ENCODE peak calls at places on chromosomes 6 and 20, in nine cellular contexts. One of them, this sample, is unnamed.

GRCh38 chr20:19327401-19327800 is 115.0 kb downstream of the SLC24A3 start:
- DNase-seq in heart right ventricle: no peak
- DNase-seq in GM12865: peak; percentile 30
- DNase-seq in A549: no peak
- DNase-seq in Peyer's patch: no peak
- DNase-seq in left ventricle myocardium inferior: no peak
- DNase-seq in fibroblast of lung: no peak
- DNase-seq in ovary: no peak
- DNase-seq in lower lobe of right lung: no peak
- DNase-seq in this sample: no peak

GRCh38 chr6:91358986-91359385 is 772.1 kb upstream of the MAP3K7 start:
- DNase-seq in heart right ventricle: no peak
- DNase-seq in GM12865: no peak
- DNase-seq in A549: no peak
- DNase-seq in Peyer's patch: no peak
- DNase-seq in left ventricle myocardium inferior: no peak
- DNase-seq in fibroblast of lung: no peak
- DNase-seq in ovary: no peak
- DNase-seq in lower lobe of right lung: no peak
- DNase-seq in this sample: peak; percentile 3

GRCh38 chr20:19935842-19936241 is 81.3 kb upstream of the NAA20 start:
- DNase-seq in heart right ventricle: no peak
- DNase-seq in GM12865: no peak
- DNase-seq in A549: no peak
- DNase-seq in Peyer's patch: no peak
- DNase-seq in left ventricle myocardium inferior: no peak
- DNase-seq in fibroblast of lung: no peak
- DNase-seq in ovary: no peak
- DNase-seq in lower lobe of right lung: peak; percentile 65
- DNase-seq in this sample: no peak

GRCh38 chr20:15248618-15249395 is 911.4 kb upstream of the FLRT3 start:
- DNase-seq in heart right ventricle: no peak
- DNase-seq in GM12865: peak; percentile 66
- DNase-seq in A549: no peak
- DNase-seq in Peyer's patch: no peak
- DNase-seq in left ventricle myocardium inferior: no peak
- DNase-seq in fibroblast of lung: no peak
- DNase-seq in ovary: no peak
- DNase-seq in lower lobe of right lung: no peak
- DNase-seq in this sample: no peak

GRCh38 chr20:13517801-13518200 is 120.9 kb downstream of the TASP1 start:
- DNase-seq in heart right ventricle: no peak
- DNase-seq in GM12865: no peak
- DNase-seq in A549: no peak
- DNase-seq in Peyer's patch: no peak
- DNase-seq in left ventricle myocardium inferior: no peak
- DNase-seq in fibroblast of lung: no peak
- DNase-seq in ovary: no peak
- DNase-seq in lower lobe of right lung: no peak
- DNase-seq in this sample: no peak

GRCh38 chr6:135179920-135180457 is 1.1 kb upstream of the MYB start:
- DNase-seq in heart right ventricle: no peak
- DNase-seq in GM12865: peak; percentile 63
- DNase-seq in A549: no peak
- DNase-seq in Peyer's patch: no peak
- DNase-seq in left ventricle myocardium inferior: no peak
- DNase-seq in fibroblast of lung: peak; percentile 17
- DNase-seq in ovary: no peak
- DNase-seq in lower lobe of right lung: no peak
- DNase-seq in this sample: no peak

GRCh38 chr6:84882768-84883766 is 118.7 kb upstream of the TBX18 start:
- DNase-seq in heart right ventricle: no peak
- DNase-seq in GM12865: no peak
- DNase-seq in A549: no peak
- DNase-seq in Peyer's patch: no peak
- DNase-seq in left ventricle myocardium inferior: no peak
- DNase-seq in fibroblast of lung: no peak
- DNase-seq in ovary: no peak
- DNase-seq in lower lobe of right lung: no peak
- DNase-seq in this sample: no peak

GRCh38 chr20:16528078-16528477 is 45.2 kb downstream of the KIF16B start:
- DNase-seq in heart right ventricle: no peak
- DNase-seq in GM12865: no peak
- DNase-seq in A549: peak; percentile 96
- DNase-seq in Peyer's patch: peak; percentile 85
- DNase-seq in left ventricle myocardium inferior: no peak
- DNase-seq in fibroblast of lung: peak; percentile 90
- DNase-seq in ovary: peak; percentile 78
- DNase-seq in lower lobe of right lung: no peak
- DNase-seq in this sample: peak; percentile 83

GRCh38 chr6:161232467-161232866 is 41.4 kb downstream of the AGPAT4 start:
- DNase-seq in heart right ventricle: no peak
- DNase-seq in GM12865: no peak
- DNase-seq in A549: no peak
- DNase-seq in Peyer's patch: no peak
- DNase-seq in left ventricle myocardium inferior: no peak
- DNase-seq in fibroblast of lung: no peak
- DNase-seq in ovary: no peak
- DNase-seq in lower lobe of right lung: no peak
- DNase-seq in this sample: no peak

GRCh38 chr20:62066983-62067433 is 1.3 kb upstream of the TAF4 start:
- DNase-seq in heart right ventricle: peak; percentile 17
- DNase-seq in GM12865: peak; percentile 62
- DNase-seq in A549: no peak
- DNase-seq in Peyer's patch: peak; percentile 79
- DNase-seq in left ventricle myocardium inferior: no peak
- DNase-seq in fibroblast of lung: no peak
- DNase-seq in ovary: peak; percentile 58
- DNase-seq in lower lobe of right lung: no peak
- DNase-seq in this sample: no peak

GRCh38 chr6:131199568-131200272 is 64.5 kb downstream of the AKAP7 start:
- DNase-seq in heart right ventricle: peak; percentile 13
- DNase-seq in GM12865: peak; percentile 92
- DNase-seq in A549: no peak
- DNase-seq in Peyer's patch: peak; percentile 82
- DNase-seq in left ventricle myocardium inferior: no peak
- DNase-seq in fibroblast of lung: peak; percentile 65
- DNase-seq in ovary: no peak
- DNase-seq in lower lobe of right lung: no peak
- DNase-seq in this sample: peak; percentile 37

GRCh38 chr6:30329331-30329730 is 2.6 kb downstream of the TRIM39 start:
- DNase-seq in heart right ventricle: no peak
- DNase-seq in GM12865: no peak
- DNase-seq in A549: no peak
- DNase-seq in Peyer's patch: no peak
- DNase-seq in left ventricle myocardium inferior: peak; percentile 17
- DNase-seq in fibroblast of lung: no peak
- DNase-seq in ovary: no peak
- DNase-seq in lower lobe of right lung: peak; percentile 80
- DNase-seq in this sample: no peak

GRCh38 chr6:50264995-50265571 is 215.4 kb upstream of the DEFB112 start:
- DNase-seq in heart right ventricle: no peak
- DNase-seq in GM12865: no peak
- DNase-seq in A549: no peak
- DNase-seq in Peyer's patch: no peak
- DNase-seq in left ventricle myocardium inferior: no peak
- DNase-seq in fibroblast of lung: no peak
- DNase-seq in ovary: no peak
- DNase-seq in lower lobe of right lung: no peak
- DNase-seq in this sample: no peak

GRCh38 chr6:92893741-92894140 is 525.6 kb downstream of the EPHA7 start:
- DNase-seq in heart right ventricle: no peak
- DNase-seq in GM12865: no peak
- DNase-seq in A549: no peak
- DNase-seq in Peyer's patch: no peak
- DNase-seq in left ventricle myocardium inferior: no peak
- DNase-seq in fibroblast of lung: no peak
- DNase-seq in ovary: no peak
- DNase-seq in lower lobe of right lung: no peak
- DNase-seq in this sample: no peak

GRCh38 chr6:89117285-89118108 is at the start of gene SRSF12:
- DNase-seq in heart right ventricle: peak; percentile 13
- DNase-seq in GM12865: peak; percentile 63
- DNase-seq in A549: peak; percentile 50
- DNase-seq in Peyer's patch: peak; percentile 52
- DNase-seq in left ventricle myocardium inferior: peak; percentile 30
- DNase-seq in fibroblast of lung: peak; percentile 57
- DNase-seq in ovary: peak; percentile 38
- DNase-seq in lower lobe of right lung: peak; percentile 71
- DNase-seq in this sample: no peak

GRCh38 chr20:40431611-40432010 is 257.4 kb downstream of the MAFB start:
- DNase-seq in heart right ventricle: no peak
- DNase-seq in GM12865: no peak
- DNase-seq in A549: no peak
- DNase-seq in Peyer's patch: no peak
- DNase-seq in left ventricle myocardium inferior: no peak
- DNase-seq in fibroblast of lung: no peak
- DNase-seq in ovary: no peak
- DNase-seq in lower lobe of right lung: no peak
- DNase-seq in this sample: no peak

GRCh38 chr6:16762547-16763477 is 1.6 kb upstream of the ATXN1 start:
- DNase-seq in heart right ventricle: peak; percentile 49
- DNase-seq in GM12865: peak; percentile 81
- DNase-seq in A549: peak; percentile 71
- DNase-seq in Peyer's patch: peak; percentile 86
- DNase-seq in left ventricle myocardium inferior: no peak
- DNase-seq in fibroblast of lung: peak; percentile 94
- DNase-seq in ovary: peak; percentile 54
- DNase-seq in lower lobe of right lung: peak; percentile 84
- DNase-seq in this sample: no peak

GRCh38 chr6:149065658-149066556 is 251.6 kb upstream of the TAB2 start:
- DNase-seq in heart right ventricle: peak; percentile 28
- DNase-seq in GM12865: peak; percentile 92
- DNase-seq in A549: no peak
- DNase-seq in Peyer's patch: peak; percentile 69
- DNase-seq in left ventricle myocardium inferior: no peak
- DNase-seq in fibroblast of lung: no peak
- DNase-seq in ovary: no peak
- DNase-seq in lower lobe of right lung: no peak
- DNase-seq in this sample: no peak

GRCh38 chr20:8372819-8373218 is 240.8 kb downstream of the PLCB1 start:
- DNase-seq in heart right ventricle: no peak
- DNase-seq in GM12865: no peak
- DNase-seq in A549: no peak
- DNase-seq in Peyer's patch: no peak
- DNase-seq in left ventricle myocardium inferior: no peak
- DNase-seq in fibroblast of lung: no peak
- DNase-seq in ovary: no peak
- DNase-seq in lower lobe of right lung: no peak
- DNase-seq in this sample: no peak
- H3K4me3 ChIP-seq in heart right ventricle: no peak overlapping the region
- H3K4me3 ChIP-seq in GM12865: no peak overlapping the region
- H3K4me3 ChIP-seq in A549: no peak overlapping the region
- H3K4me3 ChIP-seq in Peyer's patch: no peak overlapping the region
- H3K4me3 ChIP-seq in left ventricle myocardium inferior: no peak overlapping the region
- H3K4me3 ChIP-seq in fibroblast of lung: no peak overlapping the region
- H3K4me3 ChIP-seq in ovary: no peak overlapping the region
- H3K4me3 ChIP-seq in lower lobe of right lung: no peak overlapping the region
- H3K4me3 ChIP-seq in this sample: no peak overlapping the region

DNA sequence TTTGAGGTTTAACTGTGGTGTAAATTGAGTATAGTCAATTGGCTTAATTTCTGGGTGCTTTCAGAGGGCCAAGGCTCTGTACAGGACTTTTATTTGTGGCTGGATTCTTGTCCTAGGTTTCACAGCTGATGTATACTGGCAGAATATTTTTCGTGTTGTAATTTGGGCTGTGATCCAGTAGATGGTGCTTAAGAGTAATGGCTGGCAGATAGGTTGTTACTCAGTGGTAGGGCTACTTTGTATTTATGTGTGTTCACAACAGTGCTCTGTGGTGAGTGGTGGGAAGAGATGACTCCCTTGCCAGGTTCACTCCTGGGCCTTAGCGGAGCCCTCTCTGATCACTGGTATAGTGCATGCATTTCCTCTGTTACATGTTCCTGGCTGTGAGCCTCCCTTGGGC is 34.5 kb upstream of the FERMT1 start:
- DNase-seq in heart right ventricle: no peak
- DNase-seq in GM12865: peak; percentile 16
- DNase-seq in A549: no peak
- DNase-seq in Peyer's patch: no peak
- DNase-seq in left ventricle myocardium inferior: no peak
- DNase-seq in fibroblast of lung: no peak
- DNase-seq in ovary: no peak
- DNase-seq in lower lobe of right lung: no peak
- DNase-seq in this sample: no peak
- TF ChIP-seq CTCF in heart right ventricle: no peak
- TF ChIP-seq CTCF in GM12865: peak; percentile 58
- TF ChIP-seq CTCF in A549: peak; percentile 10
- TF ChIP-seq CTCF in Peyer's patch: no peak
- TF ChIP-seq CTCF in left ventricle myocardium inferior: no peak
- TF ChIP-seq CTCF in fibroblast of lung: no peak
- TF ChIP-seq CTCF in ovary: no peak
- TF ChIP-seq CTCF in lower lobe of right lung: no peak
- TF ChIP-seq CTCF in this sample: peak; percentile 44

GRCh38 chr6:139764498-139764986 is 390.1 kb upstream of the CITED2 start:
- DNase-seq in heart right ventricle: peak; percentile 48
- DNase-seq in GM12865: peak; percentile 61
- DNase-seq in A549: peak; percentile 47
- DNase-seq in Peyer's patch: no peak
- DNase-seq in left ventricle myocardium inferior: no peak
- DNase-seq in fibroblast of lung: peak; percentile 100
- DNase-seq in ovary: peak; percentile 31
- DNase-seq in lower lobe of right lung: no peak
- DNase-seq in this sample: peak; percentile 92
- H3K4me3 ChIP-seq in heart right ventricle: no peak overlapping the region
- H3K4me3 ChIP-seq in GM12865: no peak overlapping the region
- H3K4me3 ChIP-seq in A549: no peak overlapping the region
- H3K4me3 ChIP-seq in Peyer's patch: no peak overlapping the region
- H3K4me3 ChIP-seq in left ventricle myocardium inferior: no peak overlapping the region
- H3K4me3 ChIP-seq in fibroblast of lung: no peak overlapping the region
- H3K4me3 ChIP-seq in ovary: no peak overlapping the region
- H3K4me3 ChIP-seq in lower lobe of right lung: no peak overlapping the region
- H3K4me3 ChIP-seq in this sample: no peak overlapping the region

GRCh38 chr6:36246511-36247268 is 23.2 kb upstream of the PNPLA1 start:
- DNase-seq in heart right ventricle: no peak
- DNase-seq in GM12865: no peak
- DNase-seq in A549: no peak
- DNase-seq in Peyer's patch: no peak
- DNase-seq in left ventricle myocardium inferior: no peak
- DNase-seq in fibroblast of lung: no peak
- DNase-seq in ovary: no peak
- DNase-seq in lower lobe of right lung: no peak
- DNase-seq in this sample: no peak

GRCh38 chr6:36243562-36244212 is 26.2 kb upstream of the PNPLA1 start:
- DNase-seq in heart right ventricle: no peak
- DNase-seq in GM12865: no peak
- DNase-seq in A549: no peak
- DNase-seq in Peyer's patch: no peak
- DNase-seq in left ventricle myocardium inferior: no peak
- DNase-seq in fibroblast of lung: no peak
- DNase-seq in ovary: no peak
- DNase-seq in lower lobe of right lung: no peak
- DNase-seq in this sample: no peak

GRCh38 chr6:36247691-36248090 is 22.2 kb upstream of the PNPLA1 start:
- DNase-seq in heart right ventricle: no peak
- DNase-seq in GM12865: no peak
- DNase-seq in A549: no peak
- DNase-seq in Peyer's patch: no peak
- DNase-seq in left ventricle myocardium inferior: no peak
- DNase-seq in fibroblast of lung: peak; percentile 21
- DNase-seq in ovary: no peak
- DNase-seq in lower lobe of right lung: no peak
- DNase-seq in this sample: no peak

GRCh38 chr6:36244641-36245280 is 25.1 kb upstream of the PNPLA1 start:
- DNase-seq in heart right ventricle: no peak
- DNase-seq in GM12865: no peak
- DNase-seq in A549: no peak
- DNase-seq in Peyer's patch: no peak
- DNase-seq in left ventricle myocardium inferior: no peak
- DNase-seq in fibroblast of lung: peak; percentile 7
- DNase-seq in ovary: no peak
- DNase-seq in lower lobe of right lung: no peak
- DNase-seq in this sample: no peak

GRCh38 chr6:36245572-36246031 is 24.3 kb upstream of the PNPLA1 start:
- DNase-seq in heart right ventricle: no peak
- DNase-seq in GM12865: no peak
- DNase-seq in A549: no peak
- DNase-seq in Peyer's patch: peak; percentile 59
- DNase-seq in left ventricle myocardium inferior: no peak
- DNase-seq in fibroblast of lung: no peak
- DNase-seq in ovary: no peak
- DNase-seq in lower lobe of right lung: no peak
- DNase-seq in this sample: no peak
- TF ChIP-seq CTCF in heart right ventricle: no peak
- TF ChIP-seq CTCF in GM12865: no peak
- TF ChIP-seq CTCF in A549: no peak
- TF ChIP-seq CTCF in Peyer's patch: peak; percentile 50
- TF ChIP-seq CTCF in left ventricle myocardium inferior: no peak
- TF ChIP-seq CTCF in fibroblast of lung: no peak
- TF ChIP-seq CTCF in ovary: no peak
- TF ChIP-seq CTCF in lower lobe of right lung: no peak
- TF ChIP-seq CTCF in this sample: peak; percentile 29

This sample was measured in epithelial cell of proximal tubule.